ENCODE peak calls at places on chromosome 21, in ten cellular contexts. One of them, this sample, is unnamed.

GRCh38 chr21:34801519-34802132 is 132.8 kb downstream of the CLIC6 start:
- DNase-seq in CD8-positive, alpha-beta T cell: peak; percentile 30
- DNase-seq in posterior vena cava: no peak
- DNase-seq in AG20443: no peak
- DNase-seq in cardiac fibroblast: peak; percentile 37
- DNase-seq in activated T-cell treated with anti-CD3 and anti-CD28 coated beads, Interleukin-2, amount 50 U/mL, for 72 hours: no peak
- DNase-seq in Calu3: peak; percentile 21
- DNase-seq in hippocampal formation: no peak
- DNase-seq in NCI-H774: no peak
- DNase-seq in activated CD4-positive, CD25-positive, alpha-beta regulatory T cell: no peak
- DNase-seq in this sample: peak; percentile 38

GRCh38 chr21:32298148-32298559 is 501 bp upstream of the MRAP start:
- DNase-seq in hippocampal formation: no peak
- DNase-seq in activated CD4-positive, CD25-positive, alpha-beta regulatory T cell: no peak
- DNase-seq in Calu3: no peak
- DNase-seq in cardiac fibroblast: peak; percentile 73
- DNase-seq in CD8-positive, alpha-beta T cell: no peak
- DNase-seq in AG20443: peak; percentile 38
- DNase-seq in NCI-H774: no peak
- DNase-seq in activated T-cell treated with anti-CD3 and anti-CD28 coated beads, Interleukin-2, amount 50 U/mL, for 72 hours: no peak
- DNase-seq in posterior vena cava: peak; percentile 23
- DNase-seq in this sample: no peak

GRCh38 chr21:42093991-42094417 is 22.9 kb downstream of the UMODL1 start:
- DNase-seq in posterior vena cava: peak; percentile 80
- DNase-seq in Calu3: peak; percentile 55
- DNase-seq in hippocampal formation: peak; percentile 32
- DNase-seq in activated CD4-positive, CD25-positive, alpha-beta regulatory T cell: no peak
- DNase-seq in activated T-cell treated with anti-CD3 and anti-CD28 coated beads, Interleukin-2, amount 50 U/mL, for 72 hours: no peak
- DNase-seq in CD8-positive, alpha-beta T cell: no peak
- DNase-seq in cardiac fibroblast: peak; percentile 40
- DNase-seq in NCI-H774: no peak
- DNase-seq in AG20443: peak; percentile 92
- DNase-seq in this sample: no peak

GRCh38 chr21:29298348-29299045 is at the start of gene BACH1:
- DNase-seq in NCI-H774: peak; percentile 83
- DNase-seq in activated CD4-positive, CD25-positive, alpha-beta regulatory T cell: peak; percentile 80
- DNase-seq in activated T-cell treated with anti-CD3 and anti-CD28 coated beads, Interleukin-2, amount 50 U/mL, for 72 hours: peak; percentile 93
- DNase-seq in cardiac fibroblast: peak; percentile 95
- DNase-seq in posterior vena cava: peak; percentile 97
- DNase-seq in AG20443: peak; percentile 99
- DNase-seq in Calu3: peak; percentile 84
- DNase-seq in CD8-positive, alpha-beta T cell: peak; percentile 81
- DNase-seq in hippocampal formation: peak; percentile 89
- DNase-seq in this sample: peak; percentile 75

GRCh38 chr21:24939288-24939687 is 668.0 kb downstream of the MRPL39 start:
- DNase-seq in NCI-H774: no peak
- DNase-seq in posterior vena cava: no peak
- DNase-seq in CD8-positive, alpha-beta T cell: no peak
- DNase-seq in activated T-cell treated with anti-CD3 and anti-CD28 coated beads, Interleukin-2, amount 50 U/mL, for 72 hours: no peak
- DNase-seq in hippocampal formation: no peak
- DNase-seq in Calu3: no peak
- DNase-seq in AG20443: no peak
- DNase-seq in activated CD4-positive, CD25-positive, alpha-beta regulatory T cell: no peak
- DNase-seq in cardiac fibroblast: no peak
- DNase-seq in this sample: no peak

GRCh38 chr21:37670883-37671282 is 245.4 kb downstream of the KCNJ6 start:
- DNase-seq in NCI-H774: no peak
- DNase-seq in activated T-cell treated with anti-CD3 and anti-CD28 coated beads, Interleukin-2, amount 50 U/mL, for 72 hours: no peak
- DNase-seq in posterior vena cava: no peak
- DNase-seq in cardiac fibroblast: peak; percentile 82
- DNase-seq in AG20443: peak; percentile 77
- DNase-seq in activated CD4-positive, CD25-positive, alpha-beta regulatory T cell: no peak
- DNase-seq in CD8-positive, alpha-beta T cell: no peak
- DNase-seq in hippocampal formation: no peak
- DNase-seq in Calu3: peak; percentile 66
- DNase-seq in this sample: no peak

GRCh38 chr21:34986561-34987533 is 62.3 kb downstream of the RUNX1 start:
- DNase-seq in CD8-positive, alpha-beta T cell: peak; percentile 77
- DNase-seq in NCI-H774: no peak
- DNase-seq in activated T-cell treated with anti-CD3 and anti-CD28 coated beads, Interleukin-2, amount 50 U/mL, for 72 hours: peak; percentile 84
- DNase-seq in posterior vena cava: no peak
- DNase-seq in activated CD4-positive, CD25-positive, alpha-beta regulatory T cell: peak; percentile 55
- DNase-seq in hippocampal formation: no peak
- DNase-seq in AG20443: peak; percentile 30
- DNase-seq in cardiac fibroblast: peak; percentile 61
- DNase-seq in Calu3: peak; percentile 62
- DNase-seq in this sample: peak; percentile 85

GRCh38 chr21:41854426-41854995 is 24.6 kb downstream of the PRDM15 start:
- DNase-seq in NCI-H774: no peak
- DNase-seq in cardiac fibroblast: no peak
- DNase-seq in AG20443: no peak
- DNase-seq in activated T-cell treated with anti-CD3 and anti-CD28 coated beads, Interleukin-2, amount 50 U/mL, for 72 hours: no peak
- DNase-seq in activated CD4-positive, CD25-positive, alpha-beta regulatory T cell: no peak
- DNase-seq in posterior vena cava: peak; percentile 73
- DNase-seq in hippocampal formation: no peak
- DNase-seq in Calu3: no peak
- DNase-seq in CD8-positive, alpha-beta T cell: no peak
- DNase-seq in this sample: no peak

GRCh38 chr21:15850645-15851044 is 120.9 kb downstream of the USP25 start:
- DNase-seq in Calu3: no peak
- DNase-seq in hippocampal formation: no peak
- DNase-seq in posterior vena cava: no peak
- DNase-seq in AG20443: peak; percentile 26
- DNase-seq in cardiac fibroblast: peak; percentile 65
- DNase-seq in NCI-H774: no peak
- DNase-seq in activated CD4-positive, CD25-positive, alpha-beta regulatory T cell: no peak
- DNase-seq in CD8-positive, alpha-beta T cell: no peak
- DNase-seq in activated T-cell treated with anti-CD3 and anti-CD28 coated beads, Interleukin-2, amount 50 U/mL, for 72 hours: no peak
- DNase-seq in this sample: no peak

GRCh38 chr21:44709426-44710293 is 1.7 kb downstream of the TSPEAR start:
- DNase-seq in activated T-cell treated with anti-CD3 and anti-CD28 coated beads, Interleukin-2, amount 50 U/mL, for 72 hours: peak; percentile 22
- DNase-seq in posterior vena cava: peak; percentile 78
- DNase-seq in hippocampal formation: no peak
- DNase-seq in CD8-positive, alpha-beta T cell: no peak
- DNase-seq in NCI-H774: peak; percentile 1
- DNase-seq in cardiac fibroblast: no peak
- DNase-seq in AG20443: peak; percentile 20
- DNase-seq in activated CD4-positive, CD25-positive, alpha-beta regulatory T cell: no peak
- DNase-seq in Calu3: no peak
- DNase-seq in this sample: no peak